ENCODE peak calls at places on chromosomes 12 and 14, in seven cellular contexts. H is mucosa of gallbladder; N is activated CD4-positive, CD25-positive, alpha-beta regulatory T cell treated with anti-CD3 and anti-CD28 coated beads, Interleukin-2, amount 50 U/mL, for 16 hours; A is heart right ventricle; L is stimulated activated CD4-positive, alpha-beta T cell treated with anti-CD3 and anti-CD28 coated beads, Interleukin-4, amount 100 ng/mL, for 1 hour; E is NCI-H345; U is activated CD8-positive, alpha-beta T cell treated with anti-CD3 and anti-CD28 coated beads, Interleukin-2, amount 10 ng/mL, durations not matched to agents 7 days and 5 days. J is an unnamed sample.

GRCh38 chr12:30996752-30997151 is 70.2 kb downstream of the TSPAN11 start:
- DNase-seq in L (no peak), E (no peak), U (no peak), H (no peak), A (no peak), N (no peak), J (no peak)

GRCh38 chr14:20559461-20559904 is 1.4 kb downstream of the RNASE9 start:
- DNase-seq in H (no peak), U (no peak), E (no peak), N (no peak), A (no peak), L (no peak), J (no peak)

GRCh38 chr14:101473795-101474562 is 87.3 kb upstream of the DIO3 start:
- DNase-seq in N (no peak), E (no peak), U (no peak), L (no peak), H (no peak), A (no peak), J (no peak)

GRCh38 chr12:45789025-45789424 is 59.5 kb downstream of the ARID2 start:
- DNase-seq in A (no peak), U (no peak), E (no peak), L (no peak), N (no peak), H (no peak), J (no peak)

GRCh38 chr12:92753976-92754885 is 51.4 kb downstream of the PLEKHG7 start:
- DNase-seq in U (no peak), E (no peak), L (no peak), N (no peak), A (no peak), H (no peak), J (no peak)

GRCh38 chr14:104771918-104772706 is 19.2 kb downstream of the SIVA1 start:
- DNase-seq in N (no peak), H (no peak), L (no peak), U (no peak), E (no peak), A (no peak), J (no peak)

GRCh38 chr12:90543841-90544240 is 411.1 kb downstream of the CCER1 start:
- DNase-seq in E (no peak), A (no peak), U (no peak), N (no peak), H (no peak), L (no peak), J (no peak)

GRCh38 chr14:78764240-78764639 is 594.1 kb downstream of the NRXN3 start:
- DNase-seq in N (no peak), A (no peak), E (no peak), H (peak), U (no peak), L (no peak), J (no peak)

GRCh38 chr14:45204241-45204640 is 48.8 kb downstream of the MIS18BP1 start:
- DNase-seq in E (no peak), U (no peak), N (no peak), A (no peak), L (no peak), H (no peak), J (no peak)

GRCh38 chr14:22656945-22657711 is 13.0 kb upstream of the OR6J1 start:
- DNase-seq in N (no peak), H (no peak), L (no peak), E (no peak), A (no peak), U (no peak), J (no peak)

GRCh38 chr14:64501326-64502171 is 2.1 kb downstream of the ZBTB25 start:
- DNase-seq in U (no peak), N (no peak), E (no peak), H (peak), L (no peak), A (peak), J (no peak)

GRCh38 chr14:82159624-82160023 is 626.0 kb upstream of the SEL1L start:
- DNase-seq in H (no peak), N (no peak), U (no peak), E (no peak), L (no peak), A (no peak), J (no peak)

GRCh38 chr12:50933459-50934124 is 18.8 kb upstream of the HIGD1C start:
- DNase-seq in L (no peak), H (no peak), A (no peak), N (no peak), U (no peak), E (no peak), J (no peak)

GRCh38 chr14:68585690-68586089 is 207.2 kb downstream of the ZFP36L1 start:
- DNase-seq in E (no peak), L (no peak), N (no peak), U (no peak), A (no peak), H (no peak), J (no peak)

GRCh38 chr14:103398427-103399195 is 13.4 kb downstream of the MARK3 start:
- DNase-seq in H (no peak), L (no peak), U (no peak), A (no peak), N (no peak), E (no peak), J (no peak)

GRCh38 chr14:104882991-104883660 is 18.1 kb downstream of the CEP170B start:
- DNase-seq in N (no peak), U (no peak), L (peak), H (no peak), E (no peak), A (peak), J (no peak)

GRCh38 chr12:80937391-80938238 is at the start of gene LIN7A:
- DNase-seq in A (peak), L (no peak), U (no peak), N (no peak), E (peak), H (peak), J (peak)

GRCh38 chr14:65038966-65039365 is 52.3 kb downstream of the FNTB start:
- DNase-seq in L (no peak), H (no peak), N (no peak), A (no peak), E (no peak), U (no peak), J (no peak)

GRCh38 chr12:54352022-54352531 is 12.2 kb downstream of the GPR84 start:
- DNase-seq in L (peak), U (peak), A (peak), N (no peak), E (peak), H (no peak), J (peak)

GRCh38 chr12:85029456-85029855 is 6.6 kb downstream of the TSPAN19 start:
- DNase-seq in A (no peak), L (no peak), E (peak), H (no peak), N (no peak), U (no peak), J (peak)

GRCh38 chr12:40208707-40209106 is 16.1 kb upstream of the LRRK2 start:
- DNase-seq in N (no peak), H (no peak), U (no peak), A (no peak), E (no peak), L (no peak), J (no peak)

GRCh38 chr14:90728951-90729350 is 87.3 kb downstream of the TTC7B start:
- DNase-seq in A (no peak), U (no peak), H (no peak), N (no peak), L (no peak), E (no peak), J (no peak)

GRCh38 chr12:69630191-69630590 is 19.5 kb upstream of the LRRC10 start:
- DNase-seq in H (no peak), N (no peak), L (no peak), U (no peak), E (no peak), A (no peak), J (no peak)

GRCh38 chr14:68736519-68736918 is 56.3 kb downstream of the ZFP36L1 start:
- DNase-seq in U (no peak), L (no peak), N (no peak), H (no peak), A (no peak), E (no peak), J (no peak)

GRCh38 chr12:109833307-109834189 is at the start of gene TRPV4:
- DNase-seq in L (no peak), A (peak), U (no peak), N (no peak), E (no peak), H (no peak), J (no peak)

GRCh38 chr12:93918262-93918661 is 230.1 kb upstream of the PLXNC1 start:
- DNase-seq in A (no peak), L (no peak), E (no peak), U (no peak), N (no peak), H (no peak), J (no peak)

GRCh38 chr12:38138225-38139221 is 178.1 kb upstream of the ALG10B start:
- DNase-seq in A (no peak), H (peak), L (peak), U (peak), E (peak), N (peak), J (peak)

GRCh38 chr12:54997914-54998507 is 13.4 kb upstream of the TESPA1 start:
- DNase-seq in L (no peak), N (no peak), H (no peak), E (no peak), A (no peak), U (no peak), J (peak)

GRCh38 chr14:85535916-85536834 is 6.2 kb downstream of the FLRT2 start:
- DNase-seq in U (no peak), E (peak), N (no peak), H (no peak), A (no peak), L (no peak), J (peak)

GRCh38 chr14:35197015-35197414 is 74.7 kb downstream of the PRORP start:
- DNase-seq in H (no peak), A (no peak), N (no peak), U (no peak), E (no peak), L (no peak), J (no peak)

GRCh38 chr12:65836419-65837197 is 12.3 kb downstream of the HMGA2 start:
- DNase-seq in H (no peak), L (no peak), N (no peak), U (no peak), A (no peak), E (no peak), J (no peak)

GRCh38 chr12:64039285-64039871 is 182.7 kb downstream of the KICS2 start:
- DNase-seq in U (no peak), N (no peak), H (no peak), A (no peak), E (peak), L (no peak), J (peak)

GRCh38 chr12:82880442-82880901 is 193.8 kb downstream of the TMTC2 start:
- DNase-seq in N (no peak), A (no peak), H (no peak), U (no peak), E (no peak), L (no peak), J (peak)

J was measured in NCI-H1105 treated with DMSO at 0.1 percent for 48 hours.